ENCODE peak calls at places on chromosomes 7 and 10, in six cellular contexts. J is WTC11, Y is HepG2, I is HCT116, U is GM12878, K is K562. O is an unnamed sample.
A peak's percentile ranks its signal among the peaks of the same experiment; 100 is the strongest.

GRCh38 chr7:106372595-106373318 is 88.0 kb upstream of the NAMPT start:
- DNase-seq in Y (no peak), I (no peak), U (no peak), K (no peak), J (no peak), O (no peak)

GRCh38 chr10:78305311-78305710 is 271.6 kb downstream of the RPS24 start:
- DNase-seq in U (no peak), K (no peak), Y (no peak), I (no peak), J (no peak), O (peak; percentile 14)

GRCh38 chr7:16026253-16027020 is 340.0 kb upstream of the MEOX2 start:
- DNase-seq in K (no peak), J (no peak), U (no peak), I (no peak), Y (no peak), O (no peak)

GRCh38 chr10:34080485-34081346 is 734.4 kb downstream of the PARD3 start:
- DNase-seq in K (no peak), J (no peak), Y (no peak), I (no peak), U (no peak), O (no peak)

GRCh38 chr7:137146552-137146961 is 197.0 kb downstream of the PTN start:
- DNase-seq in J (no peak), Y (no peak), U (no peak), I (no peak), K (no peak), O (no peak)

GRCh38 chr7:121032645-121033460 is 44.3 kb downstream of the CPED1 start:
- DNase-seq in J (no peak), I (no peak), U (no peak), Y (no peak), K (peak; percentile 70), O (no peak)

GRCh38 chr7:36084485-36085091 is 68.5 kb upstream of the EEPD1 start:
- DNase-seq in U (no peak), Y (peak; percentile 65), K (peak; percentile 52), I (peak; percentile 52), J (peak; percentile 70), O (peak; percentile 72)

GRCh38 chr7:28619256-28619655 is 206.9 kb downstream of the CREB5 start:
- DNase-seq in K (no peak), U (no peak), J (no peak), I (no peak), Y (peak; percentile 13), O (no peak)

GRCh38 chr10:98339790-98340189 is 71.8 kb upstream of the LOXL4 start:
- DNase-seq in K (no peak), I (no peak), Y (no peak), U (peak; percentile 94), J (no peak), O (no peak)

GRCh38 chr10:70197235-70197952 is 27.1 kb upstream of the SAR1A start:
- DNase-seq in J (no peak), I (no peak), K (no peak), Y (no peak), U (no peak), O (no peak)

GRCh38 chr7:113078321-113078720 is 8.3 kb downstream of the GPR85 start:
- DNase-seq in Y (no peak), K (no peak), U (no peak), I (no peak), J (no peak), O (no peak)

GRCh38 chr10:124035928-124036558 is 57.4 kb downstream of the CHST15 start:
- DNase-seq in J (no peak), U (peak; percentile 82), I (no peak), Y (peak; percentile 96), K (peak; percentile 61), O (no peak)

GRCh38 chr7:347644-348479 is 57.9 kb downstream of the FOXL3 start:
- DNase-seq in Y (no peak), U (no peak), I (no peak), K (no peak), J (no peak), O (no peak)

GRCh38 chr10:117552156-117552620 is 9.6 kb downstream of the EMX2 start:
- DNase-seq in U (no peak), J (peak; percentile 59), I (no peak), K (no peak), Y (no peak), O (no peak)

GRCh38 chr10:121510201-121510771 is 88.0 kb downstream of the FGFR2 start:
- DNase-seq in Y (no peak), J (no peak), K (no peak), I (no peak), U (no peak), O (no peak)

GRCh38 chr10:4835494-4835918 is 9.5 kb downstream of the AKR1E2 start:
- DNase-seq in I (no peak), J (no peak), Y (no peak), U (no peak), K (no peak), O (no peak)

GRCh38 chr7:26155531-26156375 is 3.8 kb downstream of the NFE2L3 start:
- DNase-seq in I (no peak), Y (peak; percentile 39), J (no peak), K (no peak), U (no peak), O (no peak)

GRCh38 chr7:95545666-95546065 is 50.6 kb downstream of the PDK4 start:
- DNase-seq in K (no peak), J (no peak), Y (no peak), U (no peak), I (no peak), O (no peak)

GRCh38 chr10:96991313-96991841 is 159.3 kb downstream of the LCOR start:
- DNase-seq in Y (no peak), U (no peak), J (no peak), I (no peak), K (no peak), O (no peak)

GRCh38 chr10:101672536-101672935 is 22.4 kb downstream of the FBXW4 start:
- DNase-seq in K (no peak), I (no peak), Y (no peak), U (no peak), J (no peak), O (no peak)

GRCh38 chr10:49083256-49083655 is 32.1 kb downstream of the VSTM4 start:
- DNase-seq in U (no peak), J (no peak), I (no peak), Y (no peak), K (no peak), O (no peak)

GRCh38 chr10:81872206-81872605 is 2.8 kb upstream of the NRG3 start:
- DNase-seq in Y (no peak), J (no peak), U (no peak), I (no peak), K (no peak), O (no peak)

GRCh38 chr7:132508724-132509348 is 67.4 kb downstream of the PLXNA4 start:
- DNase-seq in U (no peak), K (peak; percentile 11), J (peak; percentile 19), I (no peak), Y (no peak), O (no peak)

GRCh38 chr7:137508437-137509175 is 165.1 kb upstream of the PTN start:
- DNase-seq in J (no peak), U (no peak), Y (no peak), I (no peak), K (no peak), O (no peak)

GRCh38 chr7:138257459-138258193 is 181.4 kb downstream of the AKR1D1 start:
- DNase-seq in Y (peak; percentile 99), K (peak; percentile 92), I (no peak), J (no peak), U (no peak), O (peak; percentile 35)

GRCh38 chr10:1199897-1200721 is 143.9 kb downstream of the WDR37 start:
- DNase-seq in J (peak; percentile 12), I (no peak), U (no peak), Y (no peak), K (no peak), O (no peak)
- TF ChIP-seq ATF3 in J (no peak), I (no peak), U (no peak), Y (no peak), K (no peak), O (no peak)

GRCh38 chr7:151204383-151205032 is 5.8 kb downstream of the H2BK1 start:
- DNase-seq in J (no peak), Y (no peak), K (peak; percentile 63), U (no peak), I (no peak), O (no peak)

GRCh38 chr7:151202836-151203235 is 7.5 kb downstream of the H2BK1 start:
- DNase-seq in K (no peak), Y (no peak), I (no peak), J (no peak), U (no peak), O (no peak)

GRCh38 chr7:151199196-151199874 is 11.0 kb downstream of the H2BK1 start:
- DNase-seq in I (no peak), K (no peak), Y (no peak), J (no peak), U (no peak), O (no peak)

GRCh38 chr7:151201344-151201743 is 8.9 kb downstream of the H2BK1 start:
- DNase-seq in Y (no peak), U (no peak), J (no peak), K (no peak), I (no peak), O (no peak)

GRCh38 chr7:151201751-151202150 is 8.5 kb downstream of the H2BK1 start:
- DNase-seq in J (no peak), I (no peak), K (no peak), Y (no peak), U (no peak), O (no peak)
- TF ChIP-seq ATF3 in J (no peak), I (no peak), K (no peak), Y (no peak), U (no peak), O (no peak)

DNA sequence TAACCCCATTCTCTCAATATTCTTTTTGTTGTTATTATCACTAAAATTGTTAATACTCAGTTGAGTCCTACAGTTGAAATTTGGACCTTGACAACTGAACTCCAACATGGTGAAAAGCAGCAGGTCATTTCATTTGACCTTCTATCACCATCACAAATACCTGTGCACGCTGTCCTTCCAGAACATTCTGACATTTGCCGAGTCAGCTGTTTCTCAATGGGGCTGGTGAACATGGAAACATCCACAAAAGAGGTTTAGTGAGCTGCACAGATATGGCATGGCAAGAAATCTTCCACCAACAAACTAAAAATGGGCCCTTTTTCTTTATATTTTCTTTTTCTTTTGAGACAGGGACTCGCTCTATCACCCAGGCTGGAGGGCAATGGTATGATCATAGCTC is 169.7 kb downstream of the ZNF438 start:
- DNase-seq in U (no peak), I (no peak), J (no peak), Y (no peak), K (no peak), O (no peak)
- TF ChIP-seq ATF3 in U (no peak), I (no peak), J (no peak), Y (no peak), K (no peak), O (no peak)

GRCh38 chr7:42083284-42083683 is 153.7 kb downstream of the GLI3 start:
- DNase-seq in U (no peak), K (no peak), J (no peak), I (no peak), Y (no peak), O (no peak)

GRCh38 chr7:42084263-42084662 is 152.7 kb downstream of the GLI3 start:
- DNase-seq in J (no peak), Y (no peak), K (no peak), U (no peak), I (no peak), O (no peak)

GRCh38 chr7:42081672-42082071 is 155.3 kb downstream of the GLI3 start:
- DNase-seq in U (no peak), J (no peak), K (no peak), I (no peak), Y (no peak), O (no peak)

GRCh38 chr7:42080831-42081230 is 156.2 kb downstream of the GLI3 start:
- DNase-seq in U (no peak), I (no peak), J (no peak), K (no peak), Y (no peak), O (no peak)

GRCh38 chr7:42082144-42082543 is 154.9 kb downstream of the GLI3 start:
- DNase-seq in U (no peak), Y (no peak), I (no peak), K (no peak), J (no peak), O (no peak)
- TF ChIP-seq ATF3 in U (no peak), Y (no peak), I (no peak), K (no peak), J (no peak), O (no peak)

O was measured in H1.